ENCODE peak calls at places on chromosome 10, in five cellular contexts. A, K, B, T and R are unnamed samples.
A peak's percentile ranks its signal among the peaks of the same experiment; 100 is the strongest.

GRCh38 chr10:90602815-90603600 is 254.8 kb downstream of the HTR7 start:
- DNase-seq in A (peak; percentile 73), K (no peak), B (peak; percentile 90), T (no peak), R (no peak)

GRCh38 chr10:13790196-13790595 is 203.4 kb downstream of the PRPF18 start:
- DNase-seq in A (no peak), K (no peak), B (no peak), T (no peak), R (no peak)

GRCh38 chr10:75443362-75443761 is 11.9 kb downstream of the LRMDA start:
- DNase-seq in A (no peak), K (no peak), B (no peak), T (no peak), R (no peak)

GRCh38 chr10:104767745-104768144 is 126.7 kb downstream of the SORCS3 start:
- DNase-seq in A (peak; percentile 26), K (no peak), B (no peak), T (no peak), R (no peak)

GRCh38 chr10:26697163-26697921 is at the start of gene PDSS1:
- DNase-seq in A (peak; percentile 66), K (peak; percentile 44), B (peak; percentile 66), T (peak; percentile 81), R (peak; percentile 26)

GRCh38 chr10:63206997-63207952 is 74.1 kb downstream of the NRBF2 start:
- DNase-seq in A (no peak), K (no peak), B (peak; percentile 94), T (peak; percentile 86), R (no peak)

GRCh38 chr10:80191589-80192270 is 13.6 kb downstream of the ANXA11 start:
- DNase-seq in A (no peak), K (no peak), B (no peak), T (no peak), R (no peak)

GRCh38 chr10:78774999-78775711 is 293.6 kb upstream of the ZMIZ1 start:
- DNase-seq in A (no peak), K (no peak), B (peak; percentile 67), T (no peak), R (no peak)

GRCh38 chr10:93995598-93996271 is 2.0 kb downstream of the PLCE1 start:
- DNase-seq in A (peak; percentile 34), K (no peak), B (peak; percentile 46), T (no peak), R (no peak)

GRCh38 chr10:59098387-59098786 is 78.1 kb upstream of the PHYHIPL start:
- DNase-seq in A (no peak), K (no peak), B (peak; percentile 60), T (no peak), R (no peak)

GRCh38 chr10:70106958-70107791 is 25.4 kb downstream of the AIFM2 start:
- DNase-seq in A (no peak), K (no peak), B (no peak), T (no peak), R (no peak)

GRCh38 chr10:50416885-50417284 is 165.6 kb upstream of the ASAH2 start:
- DNase-seq in A (no peak), K (no peak), B (no peak), T (no peak), R (no peak)